ENCODE peak calls at places on chromosomes 12 and 14, in nine cellular contexts. One of them, this sample, is unnamed.
A peak's percentile ranks its signal among the peaks of the same experiment; 100 is the strongest.

GRCh38 chr12:91577586-91578539 is 395.2 kb upstream of the DCN start:
- DNase-seq in WERI-Rb-1: no peak
- DNase-seq in HFF-Myc: peak; percentile 3
- DNase-seq in activated CD4-positive, alpha-beta T cell treated with anti-CD3 and anti-CD28 coated beads, Interleukin-2, amount 50 U/mL, for 1 hour: no peak
- DNase-seq in A172: peak; percentile 21
- DNase-seq in stimulated activated CD4-positive, alpha-beta T cell treated with anti-CD3 and anti-CD28 coated beads, Interleukin-15, amount 100 ng/mL, for 48 hours: no peak
- DNase-seq in Caki2: peak; percentile 10
- DNase-seq in LHCN-M2: peak; percentile 49
- DNase-seq in NCI-H1694 treated with DMSO at 0.1 percent for 48 hours: peak; percentile 30
- DNase-seq in this sample: peak; percentile 35

GRCh38 chr14:71169861-71170260 is 262.6 kb downstream of the PCNX1 start:
- DNase-seq in WERI-Rb-1: no peak
- DNase-seq in HFF-Myc: no peak
- DNase-seq in activated CD4-positive, alpha-beta T cell treated with anti-CD3 and anti-CD28 coated beads, Interleukin-2, amount 50 U/mL, for 1 hour: no peak
- DNase-seq in A172: no peak
- DNase-seq in stimulated activated CD4-positive, alpha-beta T cell treated with anti-CD3 and anti-CD28 coated beads, Interleukin-15, amount 100 ng/mL, for 48 hours: no peak
- DNase-seq in Caki2: no peak
- DNase-seq in LHCN-M2: no peak
- DNase-seq in NCI-H1694 treated with DMSO at 0.1 percent for 48 hours: no peak
- DNase-seq in this sample: no peak

GRCh38 chr12:117518594-117519270 is 157.3 kb upstream of the NOS1 start:
- DNase-seq in WERI-Rb-1: no peak
- DNase-seq in HFF-Myc: no peak
- DNase-seq in activated CD4-positive, alpha-beta T cell treated with anti-CD3 and anti-CD28 coated beads, Interleukin-2, amount 50 U/mL, for 1 hour: no peak
- DNase-seq in A172: peak; percentile 22
- DNase-seq in stimulated activated CD4-positive, alpha-beta T cell treated with anti-CD3 and anti-CD28 coated beads, Interleukin-15, amount 100 ng/mL, for 48 hours: no peak
- DNase-seq in Caki2: no peak
- DNase-seq in LHCN-M2: no peak
- DNase-seq in NCI-H1694 treated with DMSO at 0.1 percent for 48 hours: no peak
- DNase-seq in this sample: no peak

GRCh38 chr12:1776139-1776975 is 44.0 kb upstream of the LRTM2 start:
- DNase-seq in WERI-Rb-1: peak; percentile 36
- DNase-seq in HFF-Myc: peak; percentile 20
- DNase-seq in activated CD4-positive, alpha-beta T cell treated with anti-CD3 and anti-CD28 coated beads, Interleukin-2, amount 50 U/mL, for 1 hour: no peak
- DNase-seq in A172: peak; percentile 60
- DNase-seq in stimulated activated CD4-positive, alpha-beta T cell treated with anti-CD3 and anti-CD28 coated beads, Interleukin-15, amount 100 ng/mL, for 48 hours: no peak
- DNase-seq in Caki2: peak; percentile 39
- DNase-seq in LHCN-M2: peak; percentile 88
- DNase-seq in NCI-H1694 treated with DMSO at 0.1 percent for 48 hours: no peak
- DNase-seq in this sample: peak; percentile 88

GRCh38 chr12:116245189-116245588 is 32.3 kb downstream of the MED13L start:
- DNase-seq in WERI-Rb-1: no peak
- DNase-seq in HFF-Myc: no peak
- DNase-seq in activated CD4-positive, alpha-beta T cell treated with anti-CD3 and anti-CD28 coated beads, Interleukin-2, amount 50 U/mL, for 1 hour: no peak
- DNase-seq in A172: no peak
- DNase-seq in stimulated activated CD4-positive, alpha-beta T cell treated with anti-CD3 and anti-CD28 coated beads, Interleukin-15, amount 100 ng/mL, for 48 hours: no peak
- DNase-seq in Caki2: no peak
- DNase-seq in LHCN-M2: no peak
- DNase-seq in NCI-H1694 treated with DMSO at 0.1 percent for 48 hours: no peak
- DNase-seq in this sample: no peak

GRCh38 chr14:101927859-101928258 is 36.5 kb upstream of the DYNC1H1 start:
- DNase-seq in WERI-Rb-1: no peak
- DNase-seq in HFF-Myc: peak; percentile 81
- DNase-seq in activated CD4-positive, alpha-beta T cell treated with anti-CD3 and anti-CD28 coated beads, Interleukin-2, amount 50 U/mL, for 1 hour: no peak
- DNase-seq in A172: no peak
- DNase-seq in stimulated activated CD4-positive, alpha-beta T cell treated with anti-CD3 and anti-CD28 coated beads, Interleukin-15, amount 100 ng/mL, for 48 hours: peak; percentile 22
- DNase-seq in Caki2: no peak
- DNase-seq in LHCN-M2: peak; percentile 93
- DNase-seq in NCI-H1694 treated with DMSO at 0.1 percent for 48 hours: no peak
- DNase-seq in this sample: peak; percentile 26

GRCh38 chr12:124774462-124775167 is 89.0 kb downstream of the SCARB1 start:
- DNase-seq in WERI-Rb-1: no peak
- DNase-seq in HFF-Myc: no peak
- DNase-seq in activated CD4-positive, alpha-beta T cell treated with anti-CD3 and anti-CD28 coated beads, Interleukin-2, amount 50 U/mL, for 1 hour: peak; percentile 23
- DNase-seq in A172: peak; percentile 92
- DNase-seq in stimulated activated CD4-positive, alpha-beta T cell treated with anti-CD3 and anti-CD28 coated beads, Interleukin-15, amount 100 ng/mL, for 48 hours: peak; percentile 79
- DNase-seq in Caki2: peak; percentile 72
- DNase-seq in LHCN-M2: peak; percentile 98
- DNase-seq in NCI-H1694 treated with DMSO at 0.1 percent for 48 hours: peak; percentile 76
- DNase-seq in this sample: no peak

GRCh38 chr12:47394070-47394469 is 311.8 kb downstream of the RPAP3 start:
- DNase-seq in WERI-Rb-1: no peak
- DNase-seq in HFF-Myc: no peak
- DNase-seq in activated CD4-positive, alpha-beta T cell treated with anti-CD3 and anti-CD28 coated beads, Interleukin-2, amount 50 U/mL, for 1 hour: no peak
- DNase-seq in A172: peak; percentile 41
- DNase-seq in stimulated activated CD4-positive, alpha-beta T cell treated with anti-CD3 and anti-CD28 coated beads, Interleukin-15, amount 100 ng/mL, for 48 hours: no peak
- DNase-seq in Caki2: peak; percentile 28
- DNase-seq in LHCN-M2: no peak
- DNase-seq in NCI-H1694 treated with DMSO at 0.1 percent for 48 hours: no peak
- DNase-seq in this sample: no peak

GRCh38 chr14:29039171-29039570 is 272.6 kb downstream of the FOXG1 start:
- DNase-seq in WERI-Rb-1: no peak
- DNase-seq in HFF-Myc: peak; percentile 19
- DNase-seq in activated CD4-positive, alpha-beta T cell treated with anti-CD3 and anti-CD28 coated beads, Interleukin-2, amount 50 U/mL, for 1 hour: no peak
- DNase-seq in A172: peak; percentile 10
- DNase-seq in stimulated activated CD4-positive, alpha-beta T cell treated with anti-CD3 and anti-CD28 coated beads, Interleukin-15, amount 100 ng/mL, for 48 hours: no peak
- DNase-seq in Caki2: no peak
- DNase-seq in LHCN-M2: peak; percentile 18
- DNase-seq in NCI-H1694 treated with DMSO at 0.1 percent for 48 hours: peak; percentile 75
- DNase-seq in this sample: no peak

GRCh38 chr14:50260511-50260910 is 29.1 kb upstream of the SOS2 start:
- DNase-seq in WERI-Rb-1: no peak
- DNase-seq in HFF-Myc: peak; percentile 26
- DNase-seq in activated CD4-positive, alpha-beta T cell treated with anti-CD3 and anti-CD28 coated beads, Interleukin-2, amount 50 U/mL, for 1 hour: peak; percentile 1
- DNase-seq in A172: peak; percentile 13
- DNase-seq in stimulated activated CD4-positive, alpha-beta T cell treated with anti-CD3 and anti-CD28 coated beads, Interleukin-15, amount 100 ng/mL, for 48 hours: no peak
- DNase-seq in Caki2: peak; percentile 4
- DNase-seq in LHCN-M2: peak; percentile 39
- DNase-seq in NCI-H1694 treated with DMSO at 0.1 percent for 48 hours: peak; percentile 1
- DNase-seq in this sample: peak; percentile 17

GRCh38 chr12:6285063-6285477 is 25.4 kb upstream of the PLEKHG6 start:
- DNase-seq in WERI-Rb-1: peak; percentile 58
- DNase-seq in HFF-Myc: peak; percentile 56
- DNase-seq in activated CD4-positive, alpha-beta T cell treated with anti-CD3 and anti-CD28 coated beads, Interleukin-2, amount 50 U/mL, for 1 hour: peak; percentile 44
- DNase-seq in A172: peak; percentile 50
- DNase-seq in stimulated activated CD4-positive, alpha-beta T cell treated with anti-CD3 and anti-CD28 coated beads, Interleukin-15, amount 100 ng/mL, for 48 hours: peak; percentile 42
- DNase-seq in Caki2: peak; percentile 60
- DNase-seq in LHCN-M2: peak; percentile 62
- DNase-seq in NCI-H1694 treated with DMSO at 0.1 percent for 48 hours: peak; percentile 83
- DNase-seq in this sample: peak; percentile 85

GRCh38 chr14:72594099-72594901 is 299.6 kb downstream of the DPF3 start:
- DNase-seq in WERI-Rb-1: no peak
- DNase-seq in HFF-Myc: no peak
- DNase-seq in activated CD4-positive, alpha-beta T cell treated with anti-CD3 and anti-CD28 coated beads, Interleukin-2, amount 50 U/mL, for 1 hour: no peak
- DNase-seq in A172: no peak
- DNase-seq in stimulated activated CD4-positive, alpha-beta T cell treated with anti-CD3 and anti-CD28 coated beads, Interleukin-15, amount 100 ng/mL, for 48 hours: peak; percentile 11
- DNase-seq in Caki2: no peak
- DNase-seq in LHCN-M2: no peak
- DNase-seq in NCI-H1694 treated with DMSO at 0.1 percent for 48 hours: no peak
- DNase-seq in this sample: no peak

GRCh38 chr14:51872396-51872795 is 12.0 kb downstream of the GNG2 start:
- DNase-seq in WERI-Rb-1: no peak
- DNase-seq in HFF-Myc: no peak
- DNase-seq in activated CD4-positive, alpha-beta T cell treated with anti-CD3 and anti-CD28 coated beads, Interleukin-2, amount 50 U/mL, for 1 hour: no peak
- DNase-seq in A172: no peak
- DNase-seq in stimulated activated CD4-positive, alpha-beta T cell treated with anti-CD3 and anti-CD28 coated beads, Interleukin-15, amount 100 ng/mL, for 48 hours: no peak
- DNase-seq in Caki2: no peak
- DNase-seq in LHCN-M2: no peak
- DNase-seq in NCI-H1694 treated with DMSO at 0.1 percent for 48 hours: no peak
- DNase-seq in this sample: no peak

GRCh38 chr12:126858586-126858985 is 1408.4 kb upstream of the TMEM132C start:
- DNase-seq in WERI-Rb-1: peak; percentile 45
- DNase-seq in HFF-Myc: no peak
- DNase-seq in activated CD4-positive, alpha-beta T cell treated with anti-CD3 and anti-CD28 coated beads, Interleukin-2, amount 50 U/mL, for 1 hour: no peak
- DNase-seq in A172: no peak
- DNase-seq in stimulated activated CD4-positive, alpha-beta T cell treated with anti-CD3 and anti-CD28 coated beads, Interleukin-15, amount 100 ng/mL, for 48 hours: no peak
- DNase-seq in Caki2: no peak
- DNase-seq in LHCN-M2: no peak
- DNase-seq in NCI-H1694 treated with DMSO at 0.1 percent for 48 hours: no peak
- DNase-seq in this sample: no peak

GRCh38 chr12:70540996-70541395 is 96.2 kb downstream of the PTPRB start:
- DNase-seq in WERI-Rb-1: no peak
- DNase-seq in HFF-Myc: no peak
- DNase-seq in activated CD4-positive, alpha-beta T cell treated with anti-CD3 and anti-CD28 coated beads, Interleukin-2, amount 50 U/mL, for 1 hour: no peak
- DNase-seq in A172: no peak
- DNase-seq in stimulated activated CD4-positive, alpha-beta T cell treated with anti-CD3 and anti-CD28 coated beads, Interleukin-15, amount 100 ng/mL, for 48 hours: no peak
- DNase-seq in Caki2: no peak
- DNase-seq in LHCN-M2: no peak
- DNase-seq in NCI-H1694 treated with DMSO at 0.1 percent for 48 hours: no peak
- DNase-seq in this sample: no peak

GRCh38 chr14:83777516-83777915 is 1752.4 kb upstream of the FLRT2 start:
- DNase-seq in WERI-Rb-1: no peak
- DNase-seq in HFF-Myc: no peak
- DNase-seq in activated CD4-positive, alpha-beta T cell treated with anti-CD3 and anti-CD28 coated beads, Interleukin-2, amount 50 U/mL, for 1 hour: no peak
- DNase-seq in A172: no peak
- DNase-seq in stimulated activated CD4-positive, alpha-beta T cell treated with anti-CD3 and anti-CD28 coated beads, Interleukin-15, amount 100 ng/mL, for 48 hours: no peak
- DNase-seq in Caki2: no peak
- DNase-seq in LHCN-M2: no peak
- DNase-seq in NCI-H1694 treated with DMSO at 0.1 percent for 48 hours: no peak
- DNase-seq in this sample: no peak

GRCh38 chr14:59161571-59162175 is 26.8 kb upstream of the DAAM1 start:
- DNase-seq in WERI-Rb-1: no peak
- DNase-seq in HFF-Myc: no peak
- DNase-seq in activated CD4-positive, alpha-beta T cell treated with anti-CD3 and anti-CD28 coated beads, Interleukin-2, amount 50 U/mL, for 1 hour: no peak
- DNase-seq in A172: no peak
- DNase-seq in stimulated activated CD4-positive, alpha-beta T cell treated with anti-CD3 and anti-CD28 coated beads, Interleukin-15, amount 100 ng/mL, for 48 hours: no peak
- DNase-seq in Caki2: no peak
- DNase-seq in LHCN-M2: peak; percentile 95
- DNase-seq in NCI-H1694 treated with DMSO at 0.1 percent for 48 hours: no peak
- DNase-seq in this sample: peak; percentile 19

GRCh38 chr12:89469361-89469760 is 55.2 kb downstream of the GALNT4 start:
- DNase-seq in WERI-Rb-1: no peak
- DNase-seq in HFF-Myc: no peak
- DNase-seq in activated CD4-positive, alpha-beta T cell treated with anti-CD3 and anti-CD28 coated beads, Interleukin-2, amount 50 U/mL, for 1 hour: no peak
- DNase-seq in A172: peak; percentile 40
- DNase-seq in stimulated activated CD4-positive, alpha-beta T cell treated with anti-CD3 and anti-CD28 coated beads, Interleukin-15, amount 100 ng/mL, for 48 hours: no peak
- DNase-seq in Caki2: no peak
- DNase-seq in LHCN-M2: peak; percentile 64
- DNase-seq in NCI-H1694 treated with DMSO at 0.1 percent for 48 hours: no peak
- DNase-seq in this sample: peak; percentile 38

GRCh38 chr12:29690728-29691127 is 93.0 kb downstream of the TMTC1 start:
- DNase-seq in WERI-Rb-1: no peak
- DNase-seq in HFF-Myc: no peak
- DNase-seq in activated CD4-positive, alpha-beta T cell treated with anti-CD3 and anti-CD28 coated beads, Interleukin-2, amount 50 U/mL, for 1 hour: no peak
- DNase-seq in A172: no peak
- DNase-seq in stimulated activated CD4-positive, alpha-beta T cell treated with anti-CD3 and anti-CD28 coated beads, Interleukin-15, amount 100 ng/mL, for 48 hours: no peak
- DNase-seq in Caki2: no peak
- DNase-seq in LHCN-M2: no peak
- DNase-seq in NCI-H1694 treated with DMSO at 0.1 percent for 48 hours: no peak
- DNase-seq in this sample: no peak

GRCh38 chr14:31172084-31172483 is 35.5 kb downstream of the HECTD1 start:
- DNase-seq in WERI-Rb-1: no peak
- DNase-seq in HFF-Myc: no peak
- DNase-seq in activated CD4-positive, alpha-beta T cell treated with anti-CD3 and anti-CD28 coated beads, Interleukin-2, amount 50 U/mL, for 1 hour: no peak
- DNase-seq in A172: no peak
- DNase-seq in stimulated activated CD4-positive, alpha-beta T cell treated with anti-CD3 and anti-CD28 coated beads, Interleukin-15, amount 100 ng/mL, for 48 hours: no peak
- DNase-seq in Caki2: no peak
- DNase-seq in LHCN-M2: peak; percentile 27
- DNase-seq in NCI-H1694 treated with DMSO at 0.1 percent for 48 hours: no peak
- DNase-seq in this sample: no peak

GRCh38 chr12:62860501-62861156 is 74.3 kb downstream of the PPM1H start:
- DNase-seq in WERI-Rb-1: no peak
- DNase-seq in HFF-Myc: no peak
- DNase-seq in activated CD4-positive, alpha-beta T cell treated with anti-CD3 and anti-CD28 coated beads, Interleukin-2, amount 50 U/mL, for 1 hour: no peak
- DNase-seq in A172: peak; percentile 43
- DNase-seq in stimulated activated CD4-positive, alpha-beta T cell treated with anti-CD3 and anti-CD28 coated beads, Interleukin-15, amount 100 ng/mL, for 48 hours: no peak
- DNase-seq in Caki2: no peak
- DNase-seq in LHCN-M2: peak; percentile 23
- DNase-seq in NCI-H1694 treated with DMSO at 0.1 percent for 48 hours: no peak
- DNase-seq in this sample: no peak

GRCh38 chr14:32417956-32418552 is 89.0 kb downstream of the AKAP6 start:
- DNase-seq in WERI-Rb-1: no peak
- DNase-seq in HFF-Myc: peak; percentile 59
- DNase-seq in activated CD4-positive, alpha-beta T cell treated with anti-CD3 and anti-CD28 coated beads, Interleukin-2, amount 50 U/mL, for 1 hour: no peak
- DNase-seq in A172: peak; percentile 83
- DNase-seq in stimulated activated CD4-positive, alpha-beta T cell treated with anti-CD3 and anti-CD28 coated beads, Interleukin-15, amount 100 ng/mL, for 48 hours: no peak
- DNase-seq in Caki2: peak; percentile 95
- DNase-seq in LHCN-M2: peak; percentile 95
- DNase-seq in NCI-H1694 treated with DMSO at 0.1 percent for 48 hours: no peak
- DNase-seq in this sample: peak; percentile 45

GRCh38 chr14:48398675-48399282 is 723.4 kb upstream of the MDGA2 start:
- DNase-seq in WERI-Rb-1: peak; percentile 15
- DNase-seq in HFF-Myc: peak; percentile 3
- DNase-seq in activated CD4-positive, alpha-beta T cell treated with anti-CD3 and anti-CD28 coated beads, Interleukin-2, amount 50 U/mL, for 1 hour: no peak
- DNase-seq in A172: peak; percentile 39
- DNase-seq in stimulated activated CD4-positive, alpha-beta T cell treated with anti-CD3 and anti-CD28 coated beads, Interleukin-15, amount 100 ng/mL, for 48 hours: no peak
- DNase-seq in Caki2: peak; percentile 38
- DNase-seq in LHCN-M2: peak; percentile 1
- DNase-seq in NCI-H1694 treated with DMSO at 0.1 percent for 48 hours: peak; percentile 63
- DNase-seq in this sample: peak; percentile 51

GRCh38 chr14:69069020-69069421 is 83.9 kb downstream of the DCAF5 start:
- DNase-seq in WERI-Rb-1: no peak
- DNase-seq in HFF-Myc: no peak
- DNase-seq in activated CD4-positive, alpha-beta T cell treated with anti-CD3 and anti-CD28 coated beads, Interleukin-2, amount 50 U/mL, for 1 hour: no peak
- DNase-seq in A172: no peak
- DNase-seq in stimulated activated CD4-positive, alpha-beta T cell treated with anti-CD3 and anti-CD28 coated beads, Interleukin-15, amount 100 ng/mL, for 48 hours: no peak
- DNase-seq in Caki2: peak; percentile 49
- DNase-seq in LHCN-M2: peak; percentile 68
- DNase-seq in NCI-H1694 treated with DMSO at 0.1 percent for 48 hours: no peak
- DNase-seq in this sample: no peak

GRCh38 chr12:88057994-88058718 is 29.0 kb upstream of the C12orf50 start:
- DNase-seq in WERI-Rb-1: no peak
- DNase-seq in HFF-Myc: no peak
- DNase-seq in activated CD4-positive, alpha-beta T cell treated with anti-CD3 and anti-CD28 coated beads, Interleukin-2, amount 50 U/mL, for 1 hour: no peak
- DNase-seq in A172: no peak
- DNase-seq in stimulated activated CD4-positive, alpha-beta T cell treated with anti-CD3 and anti-CD28 coated beads, Interleukin-15, amount 100 ng/mL, for 48 hours: no peak
- DNase-seq in Caki2: peak; percentile 84
- DNase-seq in LHCN-M2: no peak
- DNase-seq in NCI-H1694 treated with DMSO at 0.1 percent for 48 hours: no peak
- DNase-seq in this sample: no peak

GRCh38 chr12:44833561-44833960 is 42.6 kb downstream of the NELL2 start:
- DNase-seq in WERI-Rb-1: peak; percentile 33
- DNase-seq in HFF-Myc: no peak
- DNase-seq in activated CD4-positive, alpha-beta T cell treated with anti-CD3 and anti-CD28 coated beads, Interleukin-2, amount 50 U/mL, for 1 hour: no peak
- DNase-seq in A172: no peak
- DNase-seq in stimulated activated CD4-positive, alpha-beta T cell treated with anti-CD3 and anti-CD28 coated beads, Interleukin-15, amount 100 ng/mL, for 48 hours: no peak
- DNase-seq in Caki2: no peak
- DNase-seq in LHCN-M2: no peak
- DNase-seq in NCI-H1694 treated with DMSO at 0.1 percent for 48 hours: no peak
- DNase-seq in this sample: no peak

GRCh38 chr14:91872517-91873470 is 5.5 kb upstream of the TC2N start:
- DNase-seq in WERI-Rb-1: no peak
- DNase-seq in HFF-Myc: no peak
- DNase-seq in activated CD4-positive, alpha-beta T cell treated with anti-CD3 and anti-CD28 coated beads, Interleukin-2, amount 50 U/mL, for 1 hour: peak; percentile 63
- DNase-seq in A172: no peak
- DNase-seq in stimulated activated CD4-positive, alpha-beta T cell treated with anti-CD3 and anti-CD28 coated beads, Interleukin-15, amount 100 ng/mL, for 48 hours: no peak
- DNase-seq in Caki2: no peak
- DNase-seq in LHCN-M2: no peak
- DNase-seq in NCI-H1694 treated with DMSO at 0.1 percent for 48 hours: no peak
- DNase-seq in this sample: peak; percentile 16